ENCODE peak calls at places on chromosomes 7 and 10, in four cellular contexts. L is Calu3, R is uterus, W is tibial artery. X is an unnamed sample.

GRCh38 chr7:99006739-99007424 is 128.6 kb downstream of the TRRAP start:
- DNase-seq in L (no peak), R (no peak), W (no peak), X (no peak)

GRCh38 chr10:75211007-75211735 is 575 bp downstream of the VDAC2 start:
- DNase-seq in L (peak), R (no peak), W (no peak), X (no peak)

GRCh38 chr10:97676770-97677581 is 10.1 kb downstream of the AVPI1 start:
- DNase-seq in L (peak), R (peak), W (no peak), X (no peak)

GRCh38 chr7:29369909-29370488 is 175.4 kb downstream of the CHN2 start:
- DNase-seq in L (no peak), R (no peak), W (no peak), X (no peak)

GRCh38 chr10:118216071-118216470 is 126.1 kb downstream of the FAM204A start:
- DNase-seq in L (no peak), R (peak), W (no peak), X (no peak)

GRCh38 chr7:40015790-40016296 is 65.8 kb downstream of the CDK13 start:
- DNase-seq in L (peak), R (peak), W (no peak), X (no peak)

GRCh38 chr10:89295597-89295996 is 6.2 kb upstream of the IFIT2 start:
- DNase-seq in L (no peak), R (no peak), W (no peak), X (no peak)

GRCh38 chr7:138460176-138460648 is at the start of gene TRIM24:
- DNase-seq in L (no peak), R (peak), W (no peak), X (no peak)

GRCh38 chr7:33155811-33156210 is 26.4 kb downstream of the BBS9 start:
- DNase-seq in L (no peak), R (no peak), W (no peak), X (no peak)

GRCh38 chr7:158252081-158252836 is 335.4 kb downstream of the PTPRN2 start:
- DNase-seq in L (no peak), R (no peak), W (peak), X (no peak)

GRCh38 chr10:79254333-79255006 is 92.8 kb upstream of the PPIF start:
- DNase-seq in L (no peak), R (no peak), W (no peak), X (no peak)

GRCh38 chr7:77525231-77525630 is 11.9 kb upstream of the PTPN12 start:
- DNase-seq in L (no peak), R (no peak), W (no peak), X (no peak)

GRCh38 chr10:15293862-15294835 is 76.9 kb downstream of the FAM171A1 start:
- DNase-seq in L (no peak), R (no peak), W (no peak), X (no peak)

GRCh38 chr10:99796928-99797327 is 14.5 kb downstream of the ABCC2 start:
- DNase-seq in L (no peak), R (no peak), W (no peak), X (no peak)

GRCh38 chr7:28068811-28069216 is 111.8 kb downstream of the JAZF1 start:
- DNase-seq in L (no peak), R (no peak), W (no peak), X (no peak)

GRCh38 chr7:155361947-155362346 is 64.3 kb downstream of the INSIG1 start:
- DNase-seq in L (no peak), R (no peak), W (no peak), X (peak)

GRCh38 chr10:131822694-131823245 is 78.0 kb upstream of the PPP2R2D start:
- DNase-seq in L (no peak), R (no peak), W (no peak), X (no peak)

GRCh38 chr10:89079991-89080390 is 89.4 kb downstream of the FAS start:
- DNase-seq in L (no peak), R (no peak), W (no peak), X (no peak)

GRCh38 chr7:134890246-134891240 is 95.8 kb upstream of the AGBL3 start:
- DNase-seq in L (no peak), R (peak), W (peak), X (no peak)

GRCh38 chr7:4995429-4995969 is 36.5 kb upstream of the MMD2 start:
- DNase-seq in L (no peak), R (no peak), W (no peak), X (no peak)
- TF ChIP-seq CTCF in L (no peak), R (no peak), W (no peak), X (no peak)

DNA sequence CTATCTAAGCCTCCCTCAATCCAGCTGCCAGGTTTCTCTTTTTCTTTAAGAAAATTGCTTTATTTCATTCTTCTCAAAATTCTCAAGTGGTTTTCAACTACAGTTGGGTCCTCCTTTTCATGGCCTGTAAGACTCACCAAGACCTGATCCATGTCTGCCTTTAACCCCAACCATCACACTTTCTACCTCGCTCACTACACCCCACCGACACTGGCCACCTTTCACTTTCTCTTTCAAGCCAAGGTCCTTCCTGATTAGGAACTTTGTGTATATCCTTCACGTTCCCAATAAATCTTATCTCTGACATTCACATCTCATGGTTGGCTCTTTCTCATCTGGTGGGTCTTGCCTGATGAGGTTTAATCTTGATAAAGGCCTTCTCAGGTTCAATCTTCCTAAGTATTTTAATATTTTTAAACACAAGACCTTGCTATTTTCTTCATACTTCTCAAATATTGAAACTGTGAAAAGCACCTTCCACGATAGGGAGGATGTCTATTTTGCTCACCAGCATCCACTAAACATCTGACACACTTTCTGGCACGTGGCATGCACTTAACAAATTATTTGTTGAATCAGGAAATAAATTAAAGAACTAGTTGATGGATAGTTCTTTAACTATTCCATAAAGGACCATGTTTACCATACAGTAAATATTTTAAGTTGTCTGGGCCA is 624.8 kb downstream of the GRID1 start:
- DNase-seq in L (peak), R (no peak), W (no peak), X (no peak)
- TF ChIP-seq CTCF in L (no peak), R (no peak), W (no peak), X (no peak)

GRCh38 chr10:54064215-54064614 is 736.8 kb downstream of the PCDH15 start:
- DNase-seq in L (no peak), R (no peak), W (no peak), X (no peak)

GRCh38 chr10:54066646-54067045 is 734.4 kb downstream of the PCDH15 start:
- DNase-seq in L (no peak), R (no peak), W (no peak), X (no peak)

GRCh38 chr10:54060572-54060971 is 740.5 kb downstream of the PCDH15 start:
- DNase-seq in L (no peak), R (no peak), W (no peak), X (no peak)

GRCh38 chr10:54065106-54065505 is 735.9 kb downstream of the PCDH15 start:
- DNase-seq in L (no peak), R (no peak), W (no peak), X (no peak)

DNA sequence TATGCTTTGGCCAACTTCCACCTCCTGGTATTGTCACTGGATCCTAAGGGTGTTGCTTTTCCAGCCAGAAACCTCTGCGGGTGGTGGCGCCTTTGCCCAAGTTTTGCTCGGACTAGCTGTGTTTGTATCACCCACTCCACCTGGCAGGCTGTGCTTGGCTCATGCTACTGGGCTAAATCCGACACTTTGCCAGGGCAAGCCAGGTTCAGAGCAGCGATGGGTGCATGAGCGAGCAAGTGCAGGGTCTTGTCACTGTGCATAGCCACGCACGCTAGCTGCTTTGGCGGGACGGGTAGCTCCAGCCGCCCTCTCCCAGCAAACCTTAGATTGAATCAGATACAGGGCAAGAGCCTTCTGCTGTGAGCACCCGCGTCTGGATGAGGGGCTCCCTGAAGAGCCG is 737.5 kb downstream of the PCDH15 start:
- DNase-seq in L (no peak), R (no peak), W (no peak), X (no peak)
- TF ChIP-seq CTCF in L (no peak), R (no peak), W (no peak), X (no peak)

GRCh38 chr7:132933076-132933466 is 148.8 kb downstream of the CHCHD3 start:
- DNase-seq in L (no peak), R (no peak), W (no peak), X (no peak)

GRCh38 chr7:132932321-132933075 is 149.4 kb downstream of the CHCHD3 start:
- DNase-seq in L (no peak), R (no peak), W (no peak), X (no peak)

GRCh38 chr7:132935608-132936007 is 146.3 kb downstream of the CHCHD3 start:
- DNase-seq in L (no peak), R (no peak), W (no peak), X (no peak)

GRCh38 chr7:132934017-132934416 is 147.9 kb downstream of the CHCHD3 start:
- DNase-seq in L (no peak), R (no peak), W (no peak), X (no peak)

GRCh38 chr7:132930881-132931280 is 151.0 kb downstream of the CHCHD3 start:
- DNase-seq in L (no peak), R (no peak), W (no peak), X (no peak)
- TF ChIP-seq CTCF in L (no peak), R (no peak), W (no peak), X (no peak)

DNA sequence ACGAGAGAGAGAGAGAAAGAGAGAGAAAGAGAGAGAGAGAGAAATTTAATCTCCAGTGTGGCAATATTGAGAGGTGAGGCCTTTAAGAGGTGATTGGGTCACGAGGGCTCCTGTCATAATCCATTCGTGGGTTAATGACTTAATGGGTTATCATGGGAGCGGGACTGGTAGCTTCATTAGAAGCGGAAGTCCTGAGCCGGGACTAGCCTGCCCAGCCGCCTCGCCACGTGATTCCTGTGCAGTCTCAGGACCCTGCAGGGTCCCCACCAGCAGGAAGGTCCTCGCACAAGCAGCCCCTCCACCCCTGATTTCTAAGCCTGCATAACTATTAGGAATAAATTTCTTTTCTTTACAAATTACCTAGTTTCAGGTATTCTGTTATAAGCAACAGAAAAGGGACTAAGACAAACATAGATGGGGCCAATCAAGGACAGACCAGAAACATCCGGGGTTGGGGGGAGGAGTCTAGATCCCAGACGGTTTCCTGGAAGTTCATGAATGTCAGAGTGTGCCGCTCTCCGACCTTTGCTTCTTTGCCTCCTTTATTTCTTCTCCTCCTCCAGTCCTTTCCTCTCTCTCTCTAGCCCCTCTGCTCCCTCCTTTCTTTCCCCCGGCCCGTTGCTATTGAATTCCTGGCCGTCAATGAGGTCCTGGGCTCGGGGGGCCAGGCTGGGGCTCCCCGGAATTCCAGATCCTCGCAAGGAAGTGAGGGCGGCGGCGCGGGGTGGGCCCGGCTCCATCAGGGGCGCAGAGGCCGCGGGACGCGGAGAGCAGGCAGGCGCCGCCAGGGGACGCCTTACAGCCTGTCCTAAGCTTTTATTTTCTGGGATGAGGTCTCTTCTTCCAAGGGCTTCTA is 146.8 kb downstream of the CYP26A1 start:
- DNase-seq in L (no peak), R (no peak), W (no peak), X (no peak)
- TF ChIP-seq CTCF in L (no peak), R (no peak), W (no peak), X (no peak)

GRCh38 chr7:100720645-100721504 is 607 bp downstream of the EPO start:
- DNase-seq in L (no peak), R (no peak), W (no peak), X (no peak)

GRCh38 chr7:100721505-100721812 is 1.2 kb downstream of the EPO start:
- DNase-seq in L (no peak), R (no peak), W (no peak), X (no peak)

GRCh38 chr7:100720320-100720644 is at the start of gene EPO:
- DNase-seq in L (no peak), R (no peak), W (no peak), X (no peak)

GRCh38 chr7:100722480-100723212 is 2.4 kb downstream of the EPO start:
- DNase-seq in L (no peak), R (no peak), W (no peak), X (no peak)

GRCh38 chr7:100719523-100720319 is 547 bp upstream of the EPO start:
- DNase-seq in L (no peak), R (peak), W (no peak), X (no peak)
- TF ChIP-seq CTCF in L (no peak), R (peak), W (no peak), X (no peak)

GRCh38 chr7:3673524-3673923 is 372.5 kb downstream of the SDK1 start:
- DNase-seq in L (peak), R (no peak), W (no peak), X (no peak)
- TF ChIP-seq CTCF in L (peak), R (no peak), W (no peak), X (no peak)

GRCh38 chr7:38448842-38449241 is 175.4 kb upstream of the TARP start:
- DNase-seq in L (no peak), R (no peak), W (no peak), X (no peak)

GRCh38 chr7:38453826-38454225 is 177.3 kb downstream of the AMPH start:
- DNase-seq in L (no peak), R (no peak), W (no peak), X (no peak)

GRCh38 chr7:38453187-38453586 is 178.0 kb downstream of the AMPH start:
- DNase-seq in L (no peak), R (no peak), W (no peak), X (no peak)

GRCh38 chr7:38452615-38453014 is 178.6 kb downstream of the AMPH start:
- DNase-seq in L (no peak), R (no peak), W (no peak), X (no peak)

DNA sequence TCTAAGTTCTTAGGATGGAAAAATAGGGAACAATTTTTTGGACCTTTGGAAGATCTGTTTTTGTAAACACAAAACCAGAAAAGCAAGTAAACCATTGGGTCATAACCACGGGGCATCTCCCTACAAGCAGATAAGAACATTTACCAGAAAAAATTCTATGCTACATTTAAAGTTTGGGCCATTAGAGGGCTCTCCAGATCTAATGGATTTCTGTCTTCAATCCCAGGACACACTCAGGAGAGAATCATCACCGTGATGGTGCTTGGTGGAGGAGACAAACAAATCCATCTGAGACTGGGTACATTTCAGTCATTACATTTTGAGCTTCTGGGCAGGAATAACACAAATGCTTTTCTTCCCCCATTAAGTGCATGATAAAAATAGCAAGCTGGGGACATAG is 178.4 kb upstream of the TARP start:
- DNase-seq in L (no peak), R (no peak), W (no peak), X (no peak)
- TF ChIP-seq CTCF in L (no peak), R (peak), W (no peak), X (no peak)

GRCh38 chr10:18616337-18616736 is 35.0 kb downstream of the NSUN6 start:
- DNase-seq in L (no peak), R (no peak), W (no peak), X (no peak)
- TF ChIP-seq CTCF in L (no peak), R (no peak), W (no peak), X (no peak)